ENCODE peak calls at places on chromosome 11, in six cellular contexts. P is endodermal cell, E is pancreas, G is uterus, O is body of pancreas, X is lower lobe of right lung. V is an unnamed sample.

GRCh38 chr11:10413268-10413667 is 41.8 kb upstream of the AMPD3 start:
- DNase-seq in P (no peak), E (no peak), G (no peak), O (no peak), X (no peak), V (no peak)

GRCh38 chr11:8584511-8584910 is 9.5 kb downstream of the STK33 start:
- DNase-seq in P (peak; percentile 52), E (no peak), G (no peak), O (no peak), X (no peak), V (no peak)

GRCh38 chr11:93908689-93909088 is 58.3 kb upstream of the VSTM5 start:
- DNase-seq in P (no peak), E (no peak), G (no peak), O (no peak), X (no peak), V (peak; percentile 92)

GRCh38 chr11:8693010-8693551 is 10.5 kb downstream of the RPL27A start:
- DNase-seq in P (no peak), E (no peak), G (peak; percentile 2), O (no peak), X (no peak), V (no peak)

GRCh38 chr11:118415739-118416068 is 14.3 kb downstream of the ATP5MG start:
- DNase-seq in P (peak; percentile 85), E (peak; percentile 25), G (no peak), O (peak; percentile 48), X (no peak), V (peak; percentile 88)

GRCh38 chr11:74681686-74682651 is 49.3 kb downstream of the CHRDL2 start:
- DNase-seq in P (peak; percentile 37), E (peak; percentile 80), G (peak; percentile 67), O (peak; percentile 83), X (no peak), V (no peak)

GRCh38 chr11:130609121-130610035 is 160.9 kb downstream of the ADAMTS15 start:
- DNase-seq in P (peak; percentile 61), E (peak; percentile 32), G (peak; percentile 89), O (peak; percentile 55), X (peak; percentile 71), V (no peak)

GRCh38 chr11:110079726-110080125 is 13.5 kb upstream of the ZC3H12C start:
- DNase-seq in P (no peak), E (no peak), G (no peak), O (no peak), X (no peak), V (no peak)

GRCh38 chr11:119739021-119739703 is 10.2 kb upstream of the NECTIN1 start:
- DNase-seq in P (no peak), E (no peak), G (peak; percentile 31), O (no peak), X (no peak), V (no peak)

GRCh38 chr11:84355911-84356310 is 1069.7 kb upstream of the CCDC90B start:
- DNase-seq in P (no peak), E (no peak), G (no peak), O (no peak), X (no peak), V (no peak)

GRCh38 chr11:861105-861479 is 18.4 kb downstream of the TSPAN4 start:
- DNase-seq in P (no peak), E (no peak), G (no peak), O (no peak), X (no peak), V (no peak)

GRCh38 chr11:57391546-57391945 is 1.1 kb upstream of the PRG2 start:
- DNase-seq in P (no peak), E (no peak), G (no peak), O (no peak), X (no peak), V (no peak)

GRCh38 chr11:11265994-11266606 is 87.0 kb downstream of the CSNK2A3 start:
- DNase-seq in P (peak; percentile 93), E (no peak), G (peak; percentile 44), O (peak; percentile 28), X (peak; percentile 60), V (no peak)

GRCh38 chr11:34124885-34125668 is 19.6 kb downstream of the NAT10 start:
- DNase-seq in P (no peak), E (no peak), G (no peak), O (no peak), X (no peak), V (no peak)

GRCh38 chr11:34132261-34132965 is 27.0 kb downstream of the NAT10 start:
- DNase-seq in P (no peak), E (no peak), G (no peak), O (no peak), X (no peak), V (no peak)

GRCh38 chr11:34134765-34135164 is 29.3 kb downstream of the NAT10 start:
- DNase-seq in P (no peak), E (no peak), G (no peak), O (no peak), X (no peak), V (no peak)

GRCh38 chr11:34126959-34127848 is 21.8 kb downstream of the NAT10 start:
- DNase-seq in P (no peak), E (no peak), G (no peak), O (no peak), X (no peak), V (no peak)

GRCh38 chr11:34128824-34129223 is 23.4 kb downstream of the NAT10 start:
- DNase-seq in P (no peak), E (no peak), G (no peak), O (no peak), X (no peak), V (no peak)
- H3K36me3 ChIP-seq in P (peaks cover 85% of the 10 kb centered on the region), E (peaks cover 44% of the 10 kb centered on the region), G (no peaks in the 10 kb centered on the region), O (no peaks in the 10 kb centered on the region), X (peaks cover 98% of the 10 kb centered on the region), V (peaks cover 2% of the 10 kb centered on the region)

DNA sequence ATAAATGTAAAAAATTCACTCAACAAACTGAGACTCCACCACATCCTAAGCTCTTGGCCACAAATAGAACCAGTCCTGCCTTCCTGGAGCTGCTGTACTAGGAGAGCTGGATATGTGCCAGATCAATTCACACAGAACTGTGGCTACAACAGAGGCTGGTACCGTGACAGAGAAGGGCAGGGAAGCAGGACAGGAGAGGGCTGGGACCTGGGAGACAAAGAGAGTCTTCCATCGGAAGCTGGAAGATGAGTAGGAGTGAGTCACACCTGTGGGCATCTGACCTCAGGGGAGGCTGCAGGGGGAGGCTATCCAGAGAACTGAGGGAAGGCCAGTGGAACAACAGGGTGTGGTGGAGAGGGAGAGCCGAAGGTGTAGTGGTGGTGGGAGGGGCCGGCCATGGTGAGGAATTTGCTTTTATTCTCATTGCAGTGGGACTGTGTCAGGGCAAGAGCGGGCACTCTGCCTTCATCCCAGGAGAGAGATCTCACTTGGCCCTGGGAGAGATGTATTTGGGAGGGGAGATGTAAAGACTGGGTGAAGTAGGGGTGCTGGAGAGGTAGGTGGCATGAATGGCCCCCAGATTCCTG is 1.9 kb upstream of the LTBP3 start:
- DNase-seq in P (peak; percentile 74), E (no peak), G (no peak), O (peak; percentile 56), X (no peak), V (no peak)
- H3K4me3 ChIP-seq in P (no peak overlapping the region), E (no peak overlapping the region), G (no peak overlapping the region), O (no peak overlapping the region), X (no peak overlapping the region), V (no peak overlapping the region)

DNA sequence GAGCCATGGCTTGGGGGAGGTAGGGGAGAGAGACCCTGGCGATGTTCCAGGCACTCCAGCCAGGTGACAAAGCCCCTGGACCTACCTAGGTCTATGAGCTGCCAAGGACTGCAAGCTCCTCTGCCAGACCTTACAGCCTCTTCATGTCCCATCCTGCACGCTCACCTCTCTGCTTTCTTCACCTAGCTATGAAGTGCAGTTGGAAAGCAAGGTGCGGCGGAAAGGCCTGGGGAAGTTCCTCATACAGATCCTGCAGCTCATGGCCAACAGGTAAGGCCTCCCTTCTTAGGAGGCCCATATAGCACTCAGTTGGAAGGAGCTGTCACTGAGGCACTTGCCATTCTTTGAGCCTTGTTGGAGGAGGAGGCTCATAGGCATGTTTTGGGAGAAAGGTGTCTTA is 13.8 kb downstream of the NAA40 start:
- DNase-seq in P (no peak), E (no peak), G (no peak), O (no peak), X (no peak), V (no peak)
- TF ChIP-seq CTCF in P (no peak), E (no peak), G (no peak), O (no peak), X (no peak), V (no peak)

DNA sequence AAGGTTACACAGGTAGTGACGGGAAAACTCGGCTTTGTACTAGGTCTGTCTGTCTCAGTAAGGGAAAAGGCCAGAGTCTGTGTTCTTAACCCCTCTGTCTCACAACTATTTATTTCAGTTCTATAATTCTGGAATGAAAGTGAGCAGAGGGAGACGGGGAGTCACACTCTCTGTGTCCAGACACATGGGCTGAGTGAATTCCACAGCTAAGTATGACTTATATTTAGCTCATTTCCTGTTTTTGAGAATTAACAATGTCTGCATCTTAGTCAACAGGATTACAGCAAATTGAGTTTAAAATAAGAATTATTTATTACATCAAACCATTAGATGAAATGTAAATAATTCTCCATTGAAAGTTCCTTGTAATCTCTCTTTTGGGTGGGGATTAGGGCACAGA is 62.4 kb upstream of the OR4B1 start:
- DNase-seq in P (no peak), E (no peak), G (no peak), O (no peak), X (no peak), V (no peak)
- H3K36me3 ChIP-seq in P (peaks cover 59% of the 10 kb centered on the region), E (peaks cover 10% of the 10 kb centered on the region), G (no peaks in the 10 kb centered on the region), O (no peaks in the 10 kb centered on the region), X (peaks cover 71% of the 10 kb centered on the region), V (peaks cover 2% of the 10 kb centered on the region)

DNA sequence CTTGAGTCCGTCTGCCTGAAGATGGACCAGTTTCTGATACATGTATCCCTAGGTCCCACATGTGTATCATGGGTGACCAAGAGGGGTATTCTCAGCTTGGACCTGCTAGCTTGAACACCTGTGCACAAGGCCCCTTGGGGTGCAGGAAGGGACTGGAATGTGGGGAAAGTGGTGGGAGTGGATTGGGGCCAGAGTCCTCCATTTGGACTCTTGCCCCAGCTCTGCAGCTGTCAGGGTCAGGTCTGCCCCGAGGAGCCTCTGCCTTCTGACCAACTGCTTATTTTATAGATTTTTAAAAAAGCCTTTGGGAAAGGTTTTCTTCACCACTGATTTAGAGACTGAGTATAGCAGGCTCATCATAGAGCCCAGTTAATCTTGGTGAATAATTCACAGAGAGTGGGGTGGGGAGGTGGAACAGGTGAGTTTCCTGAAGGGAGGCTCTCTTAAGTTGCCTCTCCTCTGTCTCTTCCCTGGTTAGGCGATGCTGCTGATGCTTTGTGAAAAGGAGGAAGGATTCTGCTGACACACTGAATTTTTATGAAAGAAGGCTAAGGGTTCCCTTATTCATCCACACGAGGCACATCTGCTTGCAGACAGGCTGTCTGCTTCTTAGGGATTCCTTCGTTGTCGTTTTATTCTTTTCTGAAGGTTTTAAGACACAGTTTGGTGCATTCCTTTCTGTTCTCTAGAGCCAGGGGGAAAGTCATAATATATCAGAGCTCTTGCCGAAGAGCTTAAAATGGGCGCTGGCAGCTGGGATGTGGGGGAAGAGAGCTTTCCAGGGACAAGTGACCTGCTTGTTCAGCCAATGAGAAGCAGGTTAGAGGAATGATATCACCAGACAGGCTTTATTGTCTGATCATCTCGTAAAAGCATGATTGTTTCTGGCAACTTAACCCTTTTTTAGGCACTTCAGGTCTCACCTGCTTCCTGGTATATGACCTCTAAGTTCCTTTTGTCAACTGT is 19.9 kb downstream of the TRIM44 start:
- DNase-seq in P (no peak), E (no peak), G (no peak), O (no peak), X (no peak), V (no peak)
- H3K4me3 ChIP-seq in P (no peak overlapping the region), E (no peak overlapping the region), G (no peak overlapping the region), O (no peak overlapping the region), X (no peak overlapping the region), V (no peak overlapping the region)